ENCODE peak calls at places on chromosomes 11 and 22, in eight cellular contexts. D is lower lobe of right lung, M is stomach, A is IMR-90, B is small intestine, S is HAP-1, J is neural progenitor cell, T is upper lobe of right lung. F is an unnamed sample.

GRCh38 chr11:16881074-16881709 is 133.0 kb downstream of the PLEKHA7 start:
- DNase-seq in D (peak; percentile 69), M (peak; percentile 76), A (peak; percentile 13), B (peak; percentile 27), S (no peak), J (peak; percentile 62), T (peak; percentile 81), F (peak; percentile 84)

GRCh38 chr11:96188625-96189006 is 154.4 kb downstream of the MAML2 start:
- DNase-seq in D (no peak), M (no peak), A (peak; percentile 57), B (no peak), S (no peak), J (no peak), T (no peak), F (no peak)

GRCh38 chr11:37657645-37658044 is 1059.6 kb upstream of the RAG2 start:
- DNase-seq in D (no peak), M (no peak), A (peak; percentile 25), B (no peak), S (no peak), J (no peak), T (no peak), F (no peak)

GRCh38 chr11:46238967-46239800 is 38.3 kb upstream of the CREB3L1 start:
- DNase-seq in D (peak; percentile 89), M (peak; percentile 85), A (peak; percentile 84), B (peak; percentile 73), S (peak; percentile 91), J (peak; percentile 94), T (peak; percentile 93), F (peak; percentile 88)

GRCh38 chr11:12066799-12067508 is 43.4 kb upstream of the MICAL2 start:
- DNase-seq in D (peak; percentile 76), M (no peak), A (peak; percentile 56), B (peak; percentile 56), S (no peak), J (peak; percentile 48), T (peak; percentile 79), F (no peak)

GRCh38 chr11:130101661-130102060 is 32.0 kb downstream of the APLP2 start:
- DNase-seq in D (no peak), M (no peak), A (no peak), B (no peak), S (no peak), J (no peak), T (no peak), F (no peak)

GRCh38 chr11:122214567-122214966 is 98.6 kb upstream of the BLID start:
- DNase-seq in D (no peak), M (no peak), A (peak; percentile 76), B (no peak), S (no peak), J (no peak), T (no peak), F (no peak)

GRCh38 chr22:38942702-38943101 is 14.7 kb upstream of the APOBEC3A start:
- DNase-seq in D (no peak), M (peak; percentile 18), A (no peak), B (no peak), S (no peak), J (peak; percentile 0), T (peak; percentile 39), F (no peak)

GRCh38 chr11:88704505-88704904 is 361.3 kb downstream of the GRM5 start:
- DNase-seq in D (no peak), M (no peak), A (peak; percentile 5), B (no peak), S (no peak), J (peak; percentile 40), T (no peak), F (no peak)

GRCh38 chr22:44379817-44380560 is 67.2 kb upstream of the SHISAL1 start:
- DNase-seq in D (peak; percentile 6), M (no peak), A (no peak), B (no peak), S (no peak), J (no peak), T (peak; percentile 37), F (peak; percentile 6)

GRCh38 chr11:393219-394033 is 583 bp upstream of the PKP3 start:
- DNase-seq in D (peak; percentile 53), M (peak; percentile 66), A (peak; percentile 78), B (peak; percentile 76), S (no peak), J (no peak), T (no peak), F (no peak)

GRCh38 chr11:4626207-4627105 is 10.8 kb upstream of the OR51D1 start:
- DNase-seq in D (no peak), M (peak; percentile 64), A (peak; percentile 79), B (peak; percentile 73), S (peak; percentile 89), J (peak; percentile 92), T (no peak), F (peak; percentile 69)

GRCh38 chr11:124841186-124841585 is 24.0 kb upstream of the ROBO3 start:
- DNase-seq in D (no peak), M (no peak), A (no peak), B (no peak), S (no peak), J (no peak), T (no peak), F (no peak)

GRCh38 chr22:35752172-35752832 is 34.6 kb downstream of the APOL5 start:
- DNase-seq in D (no peak), M (no peak), A (no peak), B (no peak), S (no peak), J (peak; percentile 65), T (no peak), F (no peak)

GRCh38 chr11:61516675-61517516 is 8.3 kb downstream of the LRRC10B start:
- DNase-seq in D (no peak), M (peak; percentile 35), A (no peak), B (no peak), S (peak; percentile 71), J (peak; percentile 87), T (no peak), F (no peak)

GRCh38 chr11:118142081-118142480 is 10.5 kb downstream of the SCN4B start:
- DNase-seq in D (no peak), M (no peak), A (no peak), B (no peak), S (no peak), J (no peak), T (peak; percentile 9), F (no peak)
- H3K9me3 ChIP-seq in D (no peaks in the 10 kb centered on the region), M (no peaks in the 10 kb centered on the region), A (no peaks in the 10 kb centered on the region), B (no peaks in the 10 kb centered on the region), S (no peaks in the 10 kb centered on the region), J (no peaks in the 10 kb centered on the region), T (no peaks in the 10 kb centered on the region), F (no peaks in the 10 kb centered on the region)

DNA sequence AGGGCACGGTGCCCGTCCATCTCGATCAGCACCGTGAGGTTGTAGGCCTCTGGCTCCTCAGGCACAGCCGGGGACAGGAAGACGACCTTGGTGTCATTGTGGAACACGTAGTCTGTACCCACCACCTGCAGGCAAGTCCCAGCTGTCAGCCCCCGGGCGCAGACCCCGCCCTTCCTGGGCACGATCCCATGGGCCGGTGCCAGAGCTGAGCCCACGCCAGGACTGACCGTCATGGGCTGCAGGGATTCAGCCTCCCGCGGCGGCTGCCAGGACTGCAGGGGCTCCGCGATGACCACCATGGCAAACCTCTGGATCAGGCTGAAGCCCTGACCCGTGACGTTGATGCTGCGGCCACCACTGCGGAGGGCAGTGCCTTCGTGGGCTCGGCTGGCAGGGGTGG is 11.8 kb upstream of the MAPK11 start:
- DNase-seq in D (no peak), M (peak; percentile 66), A (no peak), B (no peak), S (no peak), J (no peak), T (no peak), F (no peak)
- H3K36me3 ChIP-seq in D (peaks cover 95% of the 10 kb centered on the region), M (peaks cover 94% of the 10 kb centered on the region), A (peaks cover 89% of the 10 kb centered on the region), B (peaks cover 27% of the 10 kb centered on the region), S (peaks cover 49% of the 10 kb centered on the region), J (no peaks in the 10 kb centered on the region), T (peaks cover 91% of the 10 kb centered on the region), F (peaks cover 59% of the 10 kb centered on the region)

DNA sequence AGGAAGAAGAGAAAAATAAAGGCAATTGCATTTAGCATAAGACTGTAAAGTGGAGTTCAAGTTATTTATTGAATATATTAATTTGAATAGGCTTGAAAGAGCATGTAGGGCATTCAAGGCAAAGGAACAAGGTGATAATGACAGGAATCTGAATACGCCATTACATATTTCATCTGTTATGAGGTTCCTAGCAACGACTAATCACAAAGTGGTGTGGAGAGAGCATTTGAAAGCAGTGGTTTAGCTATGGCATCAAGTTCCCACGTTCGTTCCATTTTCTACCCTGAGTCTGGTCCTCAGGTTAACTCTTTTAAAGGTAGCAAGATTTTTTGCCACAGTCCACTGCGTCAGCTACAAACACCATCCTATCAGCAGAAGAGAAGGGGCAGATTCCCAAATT is 59.4 kb downstream of the CNTN5 start:
- DNase-seq in D (no peak), M (no peak), A (no peak), B (no peak), S (no peak), J (no peak), T (no peak), F (no peak)
- H3K9me3 ChIP-seq in D (no peaks in the 10 kb centered on the region), M (no peaks in the 10 kb centered on the region), A (no peaks in the 10 kb centered on the region), B (no peaks in the 10 kb centered on the region), S (no peaks in the 10 kb centered on the region), J (no peaks in the 10 kb centered on the region), T (no peaks in the 10 kb centered on the region), F (no peaks in the 10 kb centered on the region)

GRCh38 chr22:37355174-37355573 is 72.1 kb downstream of the ELFN2 start:
- DNase-seq in D (no peak), M (no peak), A (no peak), B (no peak), S (no peak), J (no peak), T (no peak), F (no peak)

GRCh38 chr22:37352481-37352880 is 70.2 kb downstream of the CYTH4 start:
- DNase-seq in D (no peak), M (no peak), A (no peak), B (no peak), S (no peak), J (no peak), T (no peak), F (no peak)

GRCh38 chr22:37353839-37354238 is 71.5 kb downstream of the CYTH4 start:
- DNase-seq in D (no peak), M (no peak), A (no peak), B (no peak), S (no peak), J (no peak), T (no peak), F (no peak)

GRCh38 chr22:37356922-37357321 is 70.4 kb downstream of the ELFN2 start:
- DNase-seq in D (no peak), M (no peak), A (no peak), B (no peak), S (no peak), J (no peak), T (no peak), F (no peak)

GRCh38 chr22:37354271-37355069 is 72.2 kb downstream of the CYTH4 start:
- DNase-seq in D (no peak), M (no peak), A (no peak), B (no peak), S (no peak), J (no peak), T (no peak), F (no peak)
- H3K36me3 ChIP-seq in D (no peaks in the 10 kb centered on the region), M (no peaks in the 10 kb centered on the region), A (no peaks in the 10 kb centered on the region), B (no peaks in the 10 kb centered on the region), S (no peaks in the 10 kb centered on the region), J (no peaks in the 10 kb centered on the region), T (no peaks in the 10 kb centered on the region), F (no peaks in the 10 kb centered on the region)